ENCODE peak calls at places on chromosomes 5 and 9, in four cellular contexts. G is left ventricle myocardium inferior; J is stimulated activated CD8-positive, alpha-beta memory T cell treated with anti-CD3 and anti-CD28 coated beads, Interleukin-15, amount 100 ng/mL, for 1 hour; S is ELF-1. N is an unnamed sample.

GRCh38 chr9:129550199-129550839 is 70.6 kb downstream of the C9orf50 start:
- DNase-seq in G (peak), J (no peak), S (peak), N (peak)

GRCh38 chr9:70111042-70111602 is 67.5 kb downstream of the MAMDC2 start:
- DNase-seq in G (peak), J (peak), S (peak), N (peak)

GRCh38 chr5:163789870-163790269 is 284.5 kb downstream of the MAT2B start:
- DNase-seq in G (no peak), J (no peak), S (no peak), N (no peak)

GRCh38 chr9:123174887-123175518 is 93.4 kb downstream of the STRBP start:
- DNase-seq in G (no peak), J (no peak), S (peak), N (no peak)

GRCh38 chr5:42059291-42059690 is 134.2 kb downstream of the FBXO4 start:
- DNase-seq in G (no peak), J (no peak), S (no peak), N (no peak)

GRCh38 chr9:134880484-134881312 is at the start of gene FCN2:
- DNase-seq in G (no peak), J (no peak), S (no peak), N (peak)

GRCh38 chr9:36056896-36057295 is 20.2 kb downstream of the RECK start:
- DNase-seq in G (no peak), J (no peak), S (no peak), N (no peak)

GRCh38 chr5:60323596-60323995 is 376.4 kb downstream of the DEPDC1B start:
- DNase-seq in G (no peak), J (no peak), S (peak), N (no peak)

GRCh38 chr9:115691097-115691496 is 462.5 kb upstream of the PAPPA start:
- DNase-seq in G (no peak), J (no peak), S (no peak), N (no peak)

GRCh38 chr5:157546456-157547100 is 29.0 kb downstream of the ADAM19 start:
- DNase-seq in G (peak), J (no peak), S (peak), N (no peak)

GRCh38 chr9:121455527-121456239 is 44.0 kb downstream of the GGTA1 start:
- DNase-seq in G (no peak), J (peak), S (no peak), N (no peak)

GRCh38 chr5:57696005-57696755 is 213.6 kb upstream of the ACTBL2 start:
- DNase-seq in G (no peak), J (no peak), S (no peak), N (no peak)

GRCh38 chr5:139051392-139051791 is 146.8 kb downstream of the SIL1 start:
- DNase-seq in G (no peak), J (no peak), S (no peak), N (no peak)

GRCh38 chr9:133680976-133681657 is 45.0 kb downstream of the DBH start:
- DNase-seq in G (peak), J (no peak), S (no peak), N (no peak)

GRCh38 chr9:131593255-131593820 is 48.0 kb downstream of the PRRT1B start:
- DNase-seq in G (no peak), J (no peak), S (no peak), N (no peak)

GRCh38 chr5:124121198-124121597 is 609.2 kb downstream of the CSNK1G3 start:
- DNase-seq in G (no peak), J (no peak), S (no peak), N (no peak)

GRCh38 chr5:171494452-171495121 is 75.1 kb downstream of the FGF18 start:
- DNase-seq in G (peak), J (no peak), S (peak), N (no peak)

GRCh38 chr5:32690153-32690552 is 21.0 kb upstream of the NPR3 start:
- DNase-seq in G (no peak), J (no peak), S (no peak), N (no peak)

GRCh38 chr5:142398719-142399034 is 73.9 kb upstream of the SPRY4 start:
- DNase-seq in G (no peak), J (no peak), S (no peak), N (no peak)

GRCh38 chr9:132755096-132755495 is 84.8 kb downstream of the GTF3C4 start:
- DNase-seq in G (no peak), J (no peak), S (no peak), N (no peak)

GRCh38 chr9:107784235-107784958 is 294.8 kb upstream of the KLF4 start:
- DNase-seq in G (peak), J (no peak), S (peak), N (no peak)

GRCh38 chr5:58266402-58266801 is 193.5 kb downstream of the PLK2 start:
- DNase-seq in G (no peak), J (no peak), S (no peak), N (no peak)

GRCh38 chr5:74517700-74518099 is 122.8 kb downstream of the ENC1 start:
- DNase-seq in G (no peak), J (no peak), S (no peak), N (no peak)

N was measured in right lobe of liver.